ENCODE peak calls at places on chromosome 1, in six cellular contexts. One of them, this sample, is unnamed.

GRCh38 chr1:159828176-159828575 is 1.5 kb downstream of the SLAMF8 start:
- DNase-seq in IMR-90: no peak
- DNase-seq in SJSA1: no peak
- DNase-seq in iPS DF 6.9: no peak
- DNase-seq in AG04450: no peak
- DNase-seq in spleen: no peak
- DNase-seq in this sample: no peak

GRCh38 chr1:184212649-184213314 is 161.3 kb downstream of the TSEN15 start:
- DNase-seq in IMR-90: peak
- DNase-seq in SJSA1: peak
- DNase-seq in iPS DF 6.9: no peak
- DNase-seq in AG04450: peak
- DNase-seq in spleen: no peak
- DNase-seq in this sample: no peak

GRCh38 chr1:84797603-84798002 is 95.4 kb downstream of the LPAR3 start:
- DNase-seq in IMR-90: no peak
- DNase-seq in SJSA1: no peak
- DNase-seq in iPS DF 6.9: no peak
- DNase-seq in AG04450: no peak
- DNase-seq in spleen: no peak
- DNase-seq in this sample: no peak

GRCh38 chr1:195740862-195741261 is 867.4 kb downstream of the KCNT2 start:
- DNase-seq in IMR-90: peak
- DNase-seq in SJSA1: no peak
- DNase-seq in iPS DF 6.9: no peak
- DNase-seq in AG04450: no peak
- DNase-seq in spleen: no peak
- DNase-seq in this sample: no peak

GRCh38 chr1:234841710-234842231 is 231.8 kb upstream of the IRF2BP2 start:
- DNase-seq in IMR-90: peak
- DNase-seq in SJSA1: no peak
- DNase-seq in iPS DF 6.9: no peak
- DNase-seq in AG04450: no peak
- DNase-seq in spleen: peak
- DNase-seq in this sample: peak

GRCh38 chr1:158037876-158038359 is 44.5 kb downstream of the KIRREL1 start:
- DNase-seq in IMR-90: peak
- DNase-seq in SJSA1: peak
- DNase-seq in iPS DF 6.9: no peak
- DNase-seq in AG04450: no peak
- DNase-seq in spleen: no peak
- DNase-seq in this sample: no peak

GRCh38 chr1:155729031-155729898 is 40.4 kb downstream of the DAP3 start:
- DNase-seq in IMR-90: peak
- DNase-seq in SJSA1: peak
- DNase-seq in iPS DF 6.9: peak
- DNase-seq in AG04450: peak
- DNase-seq in spleen: no peak
- DNase-seq in this sample: no peak

GRCh38 chr1:103859721-103860120 is 110.0 kb downstream of the AMY1C start:
- DNase-seq in IMR-90: no peak
- DNase-seq in SJSA1: no peak
- DNase-seq in iPS DF 6.9: no peak
- DNase-seq in AG04450: no peak
- DNase-seq in spleen: no peak
- DNase-seq in this sample: no peak

GRCh38 chr1:237281481-237281880 is 239.5 kb downstream of the RYR2 start:
- DNase-seq in IMR-90: no peak
- DNase-seq in SJSA1: no peak
- DNase-seq in iPS DF 6.9: no peak
- DNase-seq in AG04450: no peak
- DNase-seq in spleen: no peak
- DNase-seq in this sample: no peak

GRCh38 chr1:37267111-37267835 is 207.1 kb upstream of the ZC3H12A start:
- DNase-seq in IMR-90: no peak
- DNase-seq in SJSA1: peak
- DNase-seq in iPS DF 6.9: no peak
- DNase-seq in AG04450: no peak
- DNase-seq in spleen: no peak
- DNase-seq in this sample: no peak

GRCh38 chr1:233379869-233380438 is 52.4 kb downstream of the MAP3K21 start:
- DNase-seq in IMR-90: no peak
- DNase-seq in SJSA1: no peak
- DNase-seq in iPS DF 6.9: no peak
- DNase-seq in AG04450: no peak
- DNase-seq in spleen: no peak
- DNase-seq in this sample: no peak

GRCh38 chr1:75673885-75674284 is 50.6 kb upstream of the ACADM start:
- DNase-seq in IMR-90: no peak
- DNase-seq in SJSA1: no peak
- DNase-seq in iPS DF 6.9: no peak
- DNase-seq in AG04450: no peak
- DNase-seq in spleen: no peak
- DNase-seq in this sample: no peak

GRCh38 chr1:178134061-178134460 is 40.2 kb downstream of the RASAL2 start:
- DNase-seq in IMR-90: peak
- DNase-seq in SJSA1: no peak
- DNase-seq in iPS DF 6.9: no peak
- DNase-seq in AG04450: peak
- DNase-seq in spleen: no peak
- DNase-seq in this sample: no peak

GRCh38 chr1:34590211-34590623 is 164.6 kb upstream of the GJB5 start:
- DNase-seq in IMR-90: no peak
- DNase-seq in SJSA1: no peak
- DNase-seq in iPS DF 6.9: peak
- DNase-seq in AG04450: no peak
- DNase-seq in spleen: no peak
- DNase-seq in this sample: no peak

GRCh38 chr1:117564227-117565082 is 41.4 kb upstream of the TENT5C start:
- DNase-seq in IMR-90: no peak
- DNase-seq in SJSA1: no peak
- DNase-seq in iPS DF 6.9: no peak
- DNase-seq in AG04450: no peak
- DNase-seq in spleen: no peak
- DNase-seq in this sample: no peak

GRCh38 chr1:63705058-63705457 is 68.8 kb upstream of the ROR1 start:
- DNase-seq in IMR-90: no peak
- DNase-seq in SJSA1: no peak
- DNase-seq in iPS DF 6.9: no peak
- DNase-seq in AG04450: no peak
- DNase-seq in spleen: no peak
- DNase-seq in this sample: no peak

GRCh38 chr1:16979475-16980327 is 719 bp downstream of the MFAP2 start:
- DNase-seq in IMR-90: no peak
- DNase-seq in SJSA1: no peak
- DNase-seq in iPS DF 6.9: no peak
- DNase-seq in AG04450: no peak
- DNase-seq in spleen: no peak
- DNase-seq in this sample: no peak

GRCh38 chr1:44354268-44354839 is 703 bp downstream of the ERI3 start:
- DNase-seq in IMR-90: peak
- DNase-seq in SJSA1: no peak
- DNase-seq in iPS DF 6.9: no peak
- DNase-seq in AG04450: no peak
- DNase-seq in spleen: no peak
- DNase-seq in this sample: no peak

GRCh38 chr1:44357710-44358109 is 2.7 kb upstream of the ERI3 start:
- DNase-seq in IMR-90: no peak
- DNase-seq in SJSA1: no peak
- DNase-seq in iPS DF 6.9: no peak
- DNase-seq in AG04450: no peak
- DNase-seq in spleen: no peak
- DNase-seq in this sample: no peak

GRCh38 chr1:44354840-44355581 is at the start of gene ERI3:
- DNase-seq in IMR-90: peak
- DNase-seq in SJSA1: peak
- DNase-seq in iPS DF 6.9: peak
- DNase-seq in AG04450: peak
- DNase-seq in spleen: peak
- DNase-seq in this sample: peak

GRCh38 chr1:44359234-44359937 is 4.3 kb upstream of the ERI3 start:
- DNase-seq in IMR-90: no peak
- DNase-seq in SJSA1: no peak
- DNase-seq in iPS DF 6.9: no peak
- DNase-seq in AG04450: no peak
- DNase-seq in spleen: no peak
- DNase-seq in this sample: no peak

GRCh38 chr1:44355582-44356305 is 687 bp upstream of the ERI3 start:
- DNase-seq in IMR-90: no peak
- DNase-seq in SJSA1: no peak
- DNase-seq in iPS DF 6.9: no peak
- DNase-seq in AG04450: no peak
- DNase-seq in spleen: no peak
- DNase-seq in this sample: no peak
- H3K4me3 ChIP-seq in IMR-90: peak
- H3K4me3 ChIP-seq in SJSA1: peak
- H3K4me3 ChIP-seq in iPS DF 6.9: no peak
- H3K4me3 ChIP-seq in AG04450: peak
- H3K4me3 ChIP-seq in spleen: peak
- H3K4me3 ChIP-seq in this sample: peak

GRCh38 chr1:218250492-218250891 is 34.6 kb upstream of the RRP15 start:
- DNase-seq in IMR-90: no peak
- DNase-seq in SJSA1: no peak
- DNase-seq in iPS DF 6.9: no peak
- DNase-seq in AG04450: no peak
- DNase-seq in spleen: no peak
- DNase-seq in this sample: no peak
- H3K4me3 ChIP-seq in IMR-90: no peak
- H3K4me3 ChIP-seq in SJSA1: no peak
- H3K4me3 ChIP-seq in iPS DF 6.9: no peak
- H3K4me3 ChIP-seq in AG04450: no peak
- H3K4me3 ChIP-seq in spleen: no peak
- H3K4me3 ChIP-seq in this sample: no peak

GRCh38 chr1:114502080-114502479 is 8.9 kb downstream of the TRIM33 start:
- DNase-seq in IMR-90: no peak
- DNase-seq in SJSA1: no peak
- DNase-seq in iPS DF 6.9: no peak
- DNase-seq in AG04450: no peak
- DNase-seq in spleen: no peak
- DNase-seq in this sample: no peak
- H3K4me3 ChIP-seq in IMR-90: no peak
- H3K4me3 ChIP-seq in SJSA1: no peak
- H3K4me3 ChIP-seq in iPS DF 6.9: no peak
- H3K4me3 ChIP-seq in AG04450: no peak
- H3K4me3 ChIP-seq in spleen: no peak
- H3K4me3 ChIP-seq in this sample: no peak

GRCh38 chr1:65309317-65310077 is at the start of gene DNAJC6:
- DNase-seq in IMR-90: peak
- DNase-seq in SJSA1: peak
- DNase-seq in iPS DF 6.9: peak
- DNase-seq in AG04450: peak
- DNase-seq in spleen: peak
- DNase-seq in this sample: peak

GRCh38 chr1:65308781-65309316 is 494 bp upstream of the DNAJC6 start:
- DNase-seq in IMR-90: no peak
- DNase-seq in SJSA1: no peak
- DNase-seq in iPS DF 6.9: no peak
- DNase-seq in AG04450: no peak
- DNase-seq in spleen: no peak
- DNase-seq in this sample: no peak

DNA sequence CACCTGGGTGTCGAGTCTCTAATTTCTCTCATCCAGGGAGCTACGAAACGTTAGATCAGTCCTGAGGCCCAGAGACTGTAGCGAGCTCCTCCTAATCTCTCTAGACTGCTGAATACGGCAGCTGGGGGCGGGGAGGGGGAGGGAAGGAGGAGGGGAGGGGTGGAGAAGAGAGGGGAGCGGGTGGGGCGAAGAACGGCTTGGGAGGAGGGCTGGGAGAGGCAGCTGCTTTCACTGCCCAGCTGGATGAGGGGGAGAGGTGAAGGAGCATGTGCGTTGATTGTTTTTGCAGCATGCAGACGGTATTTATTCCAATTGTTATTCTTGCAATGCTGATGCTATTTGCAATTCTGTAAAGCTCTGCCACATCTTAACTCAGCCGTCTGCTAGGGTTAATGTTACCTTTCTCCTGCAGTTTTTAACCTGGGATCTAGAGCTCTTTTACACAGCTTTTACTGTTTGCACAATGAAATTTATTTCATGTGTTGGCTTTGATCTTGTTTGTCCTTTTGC is 790 bp downstream of the DNAJC6 start:
- DNase-seq in IMR-90: no peak
- DNase-seq in SJSA1: no peak
- DNase-seq in iPS DF 6.9: peak
- DNase-seq in AG04450: no peak
- DNase-seq in spleen: no peak
- DNase-seq in this sample: no peak
- H3K4me3 ChIP-seq in IMR-90: no peak
- H3K4me3 ChIP-seq in SJSA1: no peak
- H3K4me3 ChIP-seq in iPS DF 6.9: peak
- H3K4me3 ChIP-seq in AG04450: no peak
- H3K4me3 ChIP-seq in spleen: no peak
- H3K4me3 ChIP-seq in this sample: peak

GRCh38 chr1:38476784-38477175 is 382.8 kb downstream of the RRAGC start:
- DNase-seq in IMR-90: no peak
- DNase-seq in SJSA1: no peak
- DNase-seq in iPS DF 6.9: no peak
- DNase-seq in AG04450: no peak
- DNase-seq in spleen: no peak
- DNase-seq in this sample: no peak
- H3K4me3 ChIP-seq in IMR-90: no peak
- H3K4me3 ChIP-seq in SJSA1: no peak
- H3K4me3 ChIP-seq in iPS DF 6.9: peak
- H3K4me3 ChIP-seq in AG04450: no peak
- H3K4me3 ChIP-seq in spleen: peak
- H3K4me3 ChIP-seq in this sample: peak

This sample was measured in lower lobe of right lung.